ENCODE peak calls at places on chromosomes 11 and 22, in seven cellular contexts. One of them, this sample, is unnamed.

GRCh38 chr11:80096736-80097135 is 655.9 kb upstream of the TENM4 start:
- DNase-seq in A549: no peak
- DNase-seq in sigmoid colon: no peak
- DNase-seq in suprapubic skin: no peak
- DNase-seq in ovary: no peak
- DNase-seq in H1: no peak
- DNase-seq in stomach: no peak
- DNase-seq in this sample: no peak

GRCh38 chr11:72014761-72015320 is 16.1 kb downstream of the IL18BP start:
- DNase-seq in ovary: no peak
- DNase-seq in sigmoid colon: no peak
- DNase-seq in H1: no peak
- DNase-seq in suprapubic skin: no peak
- DNase-seq in stomach: no peak
- DNase-seq in A549: no peak
- DNase-seq in this sample: no peak

GRCh38 chr11:44955019-44955738 is 4.5 kb upstream of the TP53I11 start:
- DNase-seq in suprapubic skin: peak
- DNase-seq in sigmoid colon: peak
- DNase-seq in H1: no peak
- DNase-seq in A549: peak
- DNase-seq in ovary: no peak
- DNase-seq in stomach: peak
- DNase-seq in this sample: peak

GRCh38 chr11:87878373-87878779 is 296.9 kb downstream of the RAB38 start:
- DNase-seq in H1: no peak
- DNase-seq in suprapubic skin: no peak
- DNase-seq in stomach: no peak
- DNase-seq in sigmoid colon: no peak
- DNase-seq in ovary: no peak
- DNase-seq in A549: peak
- DNase-seq in this sample: no peak

GRCh38 chr22:50250555-50251471 is at the start of gene HDAC10:
- DNase-seq in A549: peak
- DNase-seq in H1: no peak
- DNase-seq in ovary: peak
- DNase-seq in sigmoid colon: peak
- DNase-seq in suprapubic skin: no peak
- DNase-seq in stomach: peak
- DNase-seq in this sample: peak

GRCh38 chr22:49999901-50000586 is 12.5 kb downstream of the IL17REL start:
- DNase-seq in suprapubic skin: no peak
- DNase-seq in sigmoid colon: no peak
- DNase-seq in stomach: no peak
- DNase-seq in H1: no peak
- DNase-seq in ovary: no peak
- DNase-seq in A549: no peak
- DNase-seq in this sample: no peak

GRCh38 chr11:35964846-35965245 is 21.0 kb downstream of the LDLRAD3 start:
- DNase-seq in H1: no peak
- DNase-seq in stomach: no peak
- DNase-seq in sigmoid colon: no peak
- DNase-seq in suprapubic skin: no peak
- DNase-seq in ovary: no peak
- DNase-seq in A549: no peak
- DNase-seq in this sample: no peak

GRCh38 chr11:58573451-58574104 is 2.1 kb downstream of the LPXN start:
- DNase-seq in H1: no peak
- DNase-seq in ovary: peak
- DNase-seq in A549: peak
- DNase-seq in suprapubic skin: peak
- DNase-seq in stomach: no peak
- DNase-seq in sigmoid colon: peak
- DNase-seq in this sample: no peak

GRCh38 chr11:7547687-7548086 is 33.9 kb downstream of the PPFIBP2 start:
- DNase-seq in suprapubic skin: no peak
- DNase-seq in stomach: no peak
- DNase-seq in A549: no peak
- DNase-seq in sigmoid colon: no peak
- DNase-seq in H1: no peak
- DNase-seq in ovary: no peak
- DNase-seq in this sample: no peak

GRCh38 chr22:45785458-45785857 is 113.8 kb downstream of the ATXN10 start:
- DNase-seq in ovary: no peak
- DNase-seq in suprapubic skin: no peak
- DNase-seq in sigmoid colon: no peak
- DNase-seq in stomach: no peak
- DNase-seq in A549: peak
- DNase-seq in H1: no peak
- DNase-seq in this sample: no peak

GRCh38 chr11:121961228-121961860 is 154.7 kb downstream of the BLID start:
- DNase-seq in A549: no peak
- DNase-seq in sigmoid colon: no peak
- DNase-seq in stomach: no peak
- DNase-seq in ovary: peak
- DNase-seq in suprapubic skin: no peak
- DNase-seq in H1: no peak
- DNase-seq in this sample: no peak

GRCh38 chr22:42357221-42357620 is 75.0 kb downstream of the NFAM1 start:
- DNase-seq in H1: no peak
- DNase-seq in suprapubic skin: no peak
- DNase-seq in ovary: no peak
- DNase-seq in A549: no peak
- DNase-seq in sigmoid colon: no peak
- DNase-seq in stomach: no peak
- DNase-seq in this sample: no peak

GRCh38 chr11:44018127-44018521 is 29.7 kb upstream of the ACCSL start:
- DNase-seq in suprapubic skin: no peak
- DNase-seq in A549: no peak
- DNase-seq in stomach: peak
- DNase-seq in ovary: peak
- DNase-seq in sigmoid colon: peak
- DNase-seq in H1: no peak
- DNase-seq in this sample: no peak

GRCh38 chr11:74611369-74611861 is 19.0 kb downstream of the POLD3 start:
- DNase-seq in ovary: no peak
- DNase-seq in A549: peak
- DNase-seq in sigmoid colon: no peak
- DNase-seq in suprapubic skin: no peak
- DNase-seq in H1: no peak
- DNase-seq in stomach: no peak
- DNase-seq in this sample: no peak

GRCh38 chr11:84420261-84420660 is 1134.1 kb upstream of the CCDC90B start:
- DNase-seq in H1: no peak
- DNase-seq in A549: no peak
- DNase-seq in stomach: no peak
- DNase-seq in ovary: no peak
- DNase-seq in suprapubic skin: no peak
- DNase-seq in sigmoid colon: no peak
- DNase-seq in this sample: no peak

GRCh38 chr22:27212081-27212480 is 554.7 kb downstream of the MIAT start:
- DNase-seq in A549: no peak
- DNase-seq in sigmoid colon: no peak
- DNase-seq in ovary: no peak
- DNase-seq in suprapubic skin: no peak
- DNase-seq in H1: no peak
- DNase-seq in stomach: no peak
- DNase-seq in this sample: no peak

GRCh38 chr11:133894956-133895549 is 49.7 kb upstream of the SPATA19 start:
- DNase-seq in ovary: no peak
- DNase-seq in suprapubic skin: peak
- DNase-seq in A549: no peak
- DNase-seq in sigmoid colon: peak
- DNase-seq in stomach: peak
- DNase-seq in H1: no peak
- DNase-seq in this sample: no peak

GRCh38 chr11:115085461-115086220 is 407.3 kb downstream of the NXPE2 start:
- DNase-seq in H1: no peak
- DNase-seq in suprapubic skin: no peak
- DNase-seq in A549: no peak
- DNase-seq in sigmoid colon: no peak
- DNase-seq in stomach: no peak
- DNase-seq in ovary: no peak
- DNase-seq in this sample: no peak

GRCh38 chr22:42397332-42398246 is 34.6 kb downstream of the NFAM1 start:
- DNase-seq in stomach: no peak
- DNase-seq in suprapubic skin: no peak
- DNase-seq in sigmoid colon: peak
- DNase-seq in ovary: no peak
- DNase-seq in A549: no peak
- DNase-seq in H1: no peak
- DNase-seq in this sample: peak

GRCh38 chr22:32823024-32823730 is 21.7 kb downstream of the TIMP3 start:
- DNase-seq in A549: peak
- DNase-seq in stomach: peak
- DNase-seq in H1: peak
- DNase-seq in suprapubic skin: peak
- DNase-seq in sigmoid colon: peak
- DNase-seq in ovary: no peak
- DNase-seq in this sample: peak

GRCh38 chr11:110858556-110858921 is 146.3 kb upstream of the ARHGAP20 start:
- DNase-seq in A549: no peak
- DNase-seq in suprapubic skin: peak
- DNase-seq in H1: no peak
- DNase-seq in stomach: peak
- DNase-seq in ovary: no peak
- DNase-seq in sigmoid colon: peak
- DNase-seq in this sample: peak

GRCh38 chr22:32076726-32077550 is 33.9 kb downstream of the SLC5A1 start:
- DNase-seq in ovary: no peak
- DNase-seq in H1: no peak
- DNase-seq in A549: no peak
- DNase-seq in suprapubic skin: no peak
- DNase-seq in sigmoid colon: no peak
- DNase-seq in stomach: no peak
- DNase-seq in this sample: no peak

GRCh38 chr11:88284306-88285057 is 53.1 kb downstream of the CTSC start:
- DNase-seq in suprapubic skin: no peak
- DNase-seq in A549: no peak
- DNase-seq in stomach: no peak
- DNase-seq in ovary: no peak
- DNase-seq in H1: no peak
- DNase-seq in sigmoid colon: no peak
- DNase-seq in this sample: no peak

GRCh38 chr11:82250047-82250446 is 483.6 kb downstream of the FAM181B start:
- DNase-seq in suprapubic skin: no peak
- DNase-seq in stomach: no peak
- DNase-seq in ovary: no peak
- DNase-seq in sigmoid colon: no peak
- DNase-seq in H1: no peak
- DNase-seq in A549: no peak
- DNase-seq in this sample: no peak
- TF ChIP-seq EP300 in suprapubic skin: no peak
- TF ChIP-seq EP300 in stomach: no peak
- TF ChIP-seq EP300 in ovary: no peak
- TF ChIP-seq EP300 in sigmoid colon: no peak
- TF ChIP-seq EP300 in H1: no peak
- TF ChIP-seq EP300 in A549: no peak
- TF ChIP-seq EP300 in this sample: no peak

GRCh38 chr22:19970479-19971275 is 29.1 kb upstream of the TXNRD2 start:
- DNase-seq in stomach: peak
- DNase-seq in suprapubic skin: no peak
- DNase-seq in sigmoid colon: peak
- DNase-seq in ovary: peak
- DNase-seq in A549: peak
- DNase-seq in H1: no peak
- DNase-seq in this sample: peak
- TF ChIP-seq POLR2A in stomach: no peak
- TF ChIP-seq POLR2A in suprapubic skin: no peak
- TF ChIP-seq POLR2A in sigmoid colon: no peak
- TF ChIP-seq POLR2A in ovary: no peak
- TF ChIP-seq POLR2A in A549: no peak
- TF ChIP-seq POLR2A in H1: no peak
- TF ChIP-seq POLR2A in this sample: peak

GRCh38 chr22:38165929-38166593 is 15.6 kb downstream of the PLA2G6 start:
- DNase-seq in stomach: no peak
- DNase-seq in suprapubic skin: peak
- DNase-seq in ovary: no peak
- DNase-seq in A549: no peak
- DNase-seq in H1: no peak
- DNase-seq in sigmoid colon: peak
- DNase-seq in this sample: no peak

GRCh38 chr22:38164578-38164953 is 17.1 kb downstream of the PLA2G6 start:
- DNase-seq in suprapubic skin: peak
- DNase-seq in stomach: no peak
- DNase-seq in A549: no peak
- DNase-seq in H1: no peak
- DNase-seq in sigmoid colon: peak
- DNase-seq in ovary: no peak
- DNase-seq in this sample: no peak

GRCh38 chr22:38167988-38168407 is 13.6 kb downstream of the PLA2G6 start:
- DNase-seq in A549: no peak
- DNase-seq in H1: no peak
- DNase-seq in stomach: peak
- DNase-seq in suprapubic skin: peak
- DNase-seq in ovary: no peak
- DNase-seq in sigmoid colon: peak
- DNase-seq in this sample: no peak

GRCh38 chr22:38162881-38163843 is 18.5 kb downstream of the PLA2G6 start:
- DNase-seq in H1: no peak
- DNase-seq in suprapubic skin: peak
- DNase-seq in A549: no peak
- DNase-seq in sigmoid colon: peak
- DNase-seq in stomach: no peak
- DNase-seq in ovary: no peak
- DNase-seq in this sample: no peak

DNA sequence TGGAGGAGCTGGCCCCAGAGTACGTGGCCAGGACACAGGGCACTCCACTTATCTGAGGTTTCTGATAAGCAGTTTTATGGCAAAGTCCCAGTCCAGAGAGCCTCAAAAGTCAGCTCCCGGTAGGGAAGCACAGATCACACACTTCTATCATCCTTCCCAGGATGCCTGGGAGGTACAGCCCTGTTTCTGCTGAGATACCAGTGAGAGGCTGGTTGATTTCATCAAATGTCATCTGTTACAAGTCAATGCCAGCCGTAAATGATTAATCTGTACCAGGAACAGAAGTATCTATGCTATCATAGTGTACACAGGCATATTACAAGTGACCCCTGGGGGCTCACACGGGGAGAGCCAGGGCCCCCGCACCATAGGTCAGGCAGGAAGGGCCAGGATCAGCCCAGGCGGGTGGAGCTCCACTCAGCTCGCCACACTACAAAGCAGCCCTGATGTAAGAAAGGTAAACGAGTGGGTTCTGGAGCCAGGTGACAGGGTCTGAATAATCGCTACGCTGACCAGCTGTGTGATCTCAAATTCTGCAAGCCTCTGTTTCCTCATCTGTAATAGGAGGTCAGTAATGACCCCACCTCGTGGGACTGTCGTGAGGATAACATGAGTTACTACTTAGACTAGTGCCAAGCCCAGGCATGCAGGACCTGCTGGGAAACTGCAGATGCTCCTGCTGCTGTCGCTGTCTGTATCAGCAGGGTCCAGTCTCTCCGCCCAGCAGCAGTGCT is 17.6 kb downstream of the PLA2G6 start:
- DNase-seq in stomach: no peak
- DNase-seq in suprapubic skin: peak
- DNase-seq in A549: peak
- DNase-seq in H1: no peak
- DNase-seq in sigmoid colon: peak
- DNase-seq in ovary: no peak
- DNase-seq in this sample: no peak
- TF ChIP-seq EP300 in stomach: no peak
- TF ChIP-seq EP300 in suprapubic skin: no peak
- TF ChIP-seq EP300 in A549: no peak
- TF ChIP-seq EP300 in H1: no peak
- TF ChIP-seq EP300 in sigmoid colon: no peak
- TF ChIP-seq EP300 in ovary: no peak
- TF ChIP-seq EP300 in this sample: no peak

GRCh38 chr22:48697223-48697622 is 1130.5 kb downstream of the BRD1 start:
- DNase-seq in H1: no peak
- DNase-seq in A549: no peak
- DNase-seq in sigmoid colon: no peak
- DNase-seq in stomach: no peak
- DNase-seq in suprapubic skin: no peak
- DNase-seq in ovary: no peak
- DNase-seq in this sample: no peak
- TF ChIP-seq POLR2A in H1: no peak
- TF ChIP-seq POLR2A in A549: no peak
- TF ChIP-seq POLR2A in sigmoid colon: no peak
- TF ChIP-seq POLR2A in stomach: no peak
- TF ChIP-seq POLR2A in suprapubic skin: no peak
- TF ChIP-seq POLR2A in ovary: no peak
- TF ChIP-seq POLR2A in this sample: no peak